ENCODE peak calls at places on chromosome 19, in four cellular contexts. J, O, U and V are unnamed samples.

GRCh38 chr19:347946-348861 is 3.6 kb upstream of the MIER2 start:
- DNase-seq in J (no peak), O (no peak), U (no peak), V (no peak)

GRCh38 chr19:53195265-53195879 is 2.2 kb upstream of the ZNF665 start:
- DNase-seq in J (peak; percentile 62), O (peak; percentile 57), U (peak; percentile 87), V (no peak)

GRCh38 chr19:11225815-11226214 is 13.6 kb upstream of the ANGPTL8 start:
- DNase-seq in J (no peak), O (no peak), U (no peak), V (no peak)

GRCh38 chr19:51724543-51724942 is 752 bp upstream of the HAS1 start:
- DNase-seq in J (no peak), O (peak; percentile 57), U (peak; percentile 77), V (no peak)

GRCh38 chr19:47657719-47658118 is 48.8 kb downstream of the BICRA start:
- DNase-seq in J (no peak), O (no peak), U (no peak), V (no peak)

GRCh38 chr19:45154064-45154827 is 6.5 kb downstream of the NKPD1 start:
- DNase-seq in J (peak; percentile 59), O (peak; percentile 41), U (peak; percentile 40), V (no peak)

GRCh38 chr19:17328517-17329060 is 6.1 kb downstream of the ANO8 start:
- DNase-seq in J (no peak), O (no peak), U (no peak), V (no peak)

GRCh38 chr19:53076984-53077383 is 26.2 kb downstream of the ZNF160 start:
- DNase-seq in J (no peak), O (peak; percentile 33), U (peak; percentile 40), V (no peak)

GRCh38 chr19:34134190-34135032 is 37.9 kb upstream of the LSM14A start:
- DNase-seq in J (no peak), O (peak; percentile 88), U (peak; percentile 74), V (peak; percentile 94)

GRCh38 chr19:47723573-47723923 is 10.3 kb downstream of the EHD2 start:
- DNase-seq in J (no peak), O (peak; percentile 69), U (peak; percentile 89), V (peak; percentile 89)

DNA sequence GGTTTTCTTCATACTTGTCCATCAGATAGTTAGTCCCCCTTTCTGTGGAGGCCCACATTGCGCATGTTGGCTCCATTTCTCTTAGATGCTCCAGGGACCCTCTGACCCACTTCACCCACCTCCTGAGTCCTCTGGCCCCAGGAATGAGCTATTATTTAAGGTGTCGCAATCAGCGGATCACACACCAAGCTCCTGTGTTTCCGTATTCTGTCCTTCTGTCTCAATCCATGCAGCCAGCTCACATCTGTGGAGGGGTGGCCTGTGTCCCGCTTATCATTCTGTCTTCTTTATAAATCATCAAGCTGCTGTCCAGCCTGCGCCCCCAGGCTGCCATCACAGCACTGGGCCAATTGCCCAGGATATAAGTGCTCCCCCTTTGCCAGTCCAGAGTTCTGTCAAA is 4.7 kb downstream of the ZNF230 start:
- DNase-seq in J (no peak), O (no peak), U (no peak), V (no peak)
- TF ChIP-seq CTCF in J (no peak), O (no peak), U (no peak), V (no peak)

GRCh38 chr19:3606174-3606689 is 443 bp downstream of the TBXA2R start:
- DNase-seq in J (no peak), O (no peak), U (no peak), V (peak; percentile 85)

GRCh38 chr19:3608750-3609322 is 2.2 kb upstream of the TBXA2R start:
- DNase-seq in J (no peak), O (no peak), U (no peak), V (peak; percentile 60)

GRCh38 chr19:3608079-3608641 is 1.5 kb upstream of the TBXA2R start:
- DNase-seq in J (no peak), O (no peak), U (no peak), V (no peak)

GRCh38 chr19:3606690-3607289 is at the start of gene TBXA2R:
- DNase-seq in J (no peak), O (peak; percentile 84), U (peak; percentile 44), V (peak; percentile 91)

DNA sequence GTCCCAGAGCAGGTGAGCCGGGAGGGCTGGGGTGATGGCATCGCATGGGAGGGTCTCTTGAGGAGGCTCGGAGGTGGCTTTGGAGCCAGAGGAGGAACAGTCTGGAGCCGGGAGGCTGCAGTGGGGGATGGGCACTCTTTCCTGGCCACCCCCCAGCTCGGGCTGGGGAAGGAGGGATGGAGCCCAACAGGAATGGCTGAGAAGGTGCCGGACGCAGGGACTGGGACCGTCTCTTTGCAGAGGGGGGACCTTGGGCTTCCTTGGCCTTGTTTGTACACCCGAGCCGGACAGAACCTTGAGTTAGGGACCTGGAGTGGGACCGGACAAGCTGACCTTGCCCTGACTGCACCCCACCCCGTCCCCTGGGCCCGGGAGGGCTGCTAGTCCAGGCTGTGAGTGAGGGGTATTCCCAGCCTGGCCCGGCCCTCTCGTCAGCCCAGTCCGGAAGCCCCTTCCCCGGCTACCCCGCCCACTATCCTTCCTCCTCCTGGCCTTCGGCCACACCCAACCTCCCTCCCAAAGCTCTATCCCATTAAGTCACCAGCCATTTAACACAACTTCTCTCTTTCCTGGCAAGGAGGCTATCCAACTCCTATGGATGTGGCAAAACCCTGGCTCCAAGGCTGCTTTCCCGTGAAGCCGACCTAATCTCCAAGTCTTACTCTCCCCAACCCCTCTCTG is 863 bp upstream of the TBXA2R start:
- DNase-seq in J (no peak), O (peak; percentile 64), U (no peak), V (peak; percentile 53)
- H3K4me3 ChIP-seq in J (peak overlapping the region; percentile 46), O (peak overlapping the region; percentile 62), U (no peak overlapping the region), V (peak overlapping the region; percentile 40)

DNA sequence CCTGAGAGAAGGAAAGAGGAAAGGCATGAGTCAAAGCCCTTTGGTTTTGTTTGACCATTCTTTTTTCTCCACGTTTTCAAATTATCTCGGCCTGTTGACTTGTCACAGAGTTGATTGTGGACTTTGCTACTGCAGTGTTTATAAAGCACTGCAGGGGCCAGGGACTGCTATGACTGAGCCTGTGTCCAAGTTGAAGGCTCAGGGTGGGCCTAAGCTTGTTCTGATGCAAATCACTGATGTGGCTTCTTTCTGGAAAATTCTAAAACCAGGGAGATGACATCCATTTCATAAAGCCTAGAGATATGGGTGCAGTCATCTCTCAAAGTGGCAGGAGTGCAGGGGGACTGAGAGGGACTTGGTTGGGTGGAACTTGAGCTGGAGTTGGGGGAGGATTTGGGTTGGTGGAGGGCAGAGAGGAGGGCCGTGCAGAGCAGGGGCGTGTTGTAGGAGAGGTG is 1.2 kb upstream of the CXCL17 start:
- DNase-seq in J (no peak), O (no peak), U (no peak), V (no peak)
- TF ChIP-seq CTCF in J (no peak), O (no peak), U (no peak), V (no peak)

DNA sequence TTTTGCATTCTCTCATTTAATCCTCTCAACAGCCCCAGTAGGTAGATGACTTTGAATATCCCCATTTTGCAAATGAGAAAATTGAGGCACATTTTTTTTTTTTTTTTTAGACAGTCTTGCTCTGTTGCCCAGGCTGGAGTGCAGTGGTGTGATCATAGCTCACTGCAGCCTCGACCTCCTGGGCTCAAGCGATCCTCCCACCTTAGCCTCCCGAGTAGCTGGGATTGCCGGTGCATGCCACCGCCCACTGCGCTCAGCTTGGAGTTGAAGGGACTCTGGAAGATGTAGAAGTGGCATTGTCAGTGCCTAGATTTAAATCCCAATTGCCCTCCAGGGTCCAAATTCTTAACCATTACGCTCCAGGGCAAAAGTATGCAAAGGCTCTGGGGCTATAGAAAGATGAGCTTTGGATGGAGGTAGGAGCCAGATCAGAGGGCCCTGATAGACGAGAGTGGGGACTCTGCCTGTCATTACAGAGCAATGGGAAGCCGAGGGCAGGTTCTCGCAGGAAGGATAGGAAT is 813 bp upstream of the MCOLN1 start:
- DNase-seq in J (no peak), O (no peak), U (no peak), V (no peak)
- H3K4me3 ChIP-seq in J (peak overlapping the region; percentile 79), O (peak overlapping the region; percentile 88), U (peak overlapping the region; percentile 66), V (peak overlapping the region; percentile 92)

DNA sequence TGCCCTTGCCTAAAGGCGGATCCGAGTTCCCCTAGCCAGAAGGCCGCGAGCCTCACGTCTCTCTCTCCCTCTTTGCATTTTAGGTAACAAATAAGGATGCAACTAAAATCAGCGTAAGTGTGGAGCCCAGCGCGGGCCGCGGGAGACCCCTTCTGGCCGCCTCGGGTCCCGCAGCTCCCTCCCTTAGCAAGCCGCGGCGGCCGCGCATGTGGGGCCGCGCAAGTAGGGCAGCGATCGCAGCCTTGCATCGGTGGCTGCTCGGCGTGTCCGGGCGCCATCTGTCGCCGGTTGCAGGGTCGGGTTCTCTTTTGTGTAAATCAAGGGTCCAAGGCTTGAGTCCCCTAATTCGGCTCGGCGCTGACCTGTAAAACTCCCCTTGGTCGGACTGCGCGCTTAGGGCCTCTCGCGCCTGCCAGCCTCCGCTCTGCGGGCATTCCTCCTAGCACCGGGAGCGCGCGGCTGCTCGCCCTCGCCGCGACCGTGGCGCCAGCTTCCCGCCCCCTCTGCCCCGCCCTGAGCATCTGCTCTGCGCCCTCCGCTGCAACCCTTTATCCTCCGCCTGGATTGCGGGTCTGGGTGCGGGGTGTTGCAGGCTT is 2.7 kb downstream of the VSTM2B start:
- DNase-seq in J (peak; percentile 5), O (peak; percentile 44), U (peak; percentile 50), V (peak; percentile 35)
- TF ChIP-seq CTCF in J (peak; percentile 84), O (peak; percentile 55), U (peak; percentile 40), V (peak; percentile 54)

GRCh38 chr19:46620267-46620666 is 4.6 kb downstream of the PTGIR start:
- DNase-seq in J (no peak), O (no peak), U (no peak), V (no peak)

GRCh38 chr19:46623915-46624502 is 880 bp downstream of the PTGIR start:
- DNase-seq in J (no peak), O (no peak), U (no peak), V (peak; percentile 63)

GRCh38 chr19:46620716-46621115 is 4.2 kb downstream of the PTGIR start:
- DNase-seq in J (no peak), O (no peak), U (no peak), V (no peak)

GRCh38 chr19:46622118-46622446 is 2.8 kb downstream of the PTGIR start:
- DNase-seq in J (no peak), O (peak; percentile 7), U (no peak), V (peak; percentile 55)

DNA sequence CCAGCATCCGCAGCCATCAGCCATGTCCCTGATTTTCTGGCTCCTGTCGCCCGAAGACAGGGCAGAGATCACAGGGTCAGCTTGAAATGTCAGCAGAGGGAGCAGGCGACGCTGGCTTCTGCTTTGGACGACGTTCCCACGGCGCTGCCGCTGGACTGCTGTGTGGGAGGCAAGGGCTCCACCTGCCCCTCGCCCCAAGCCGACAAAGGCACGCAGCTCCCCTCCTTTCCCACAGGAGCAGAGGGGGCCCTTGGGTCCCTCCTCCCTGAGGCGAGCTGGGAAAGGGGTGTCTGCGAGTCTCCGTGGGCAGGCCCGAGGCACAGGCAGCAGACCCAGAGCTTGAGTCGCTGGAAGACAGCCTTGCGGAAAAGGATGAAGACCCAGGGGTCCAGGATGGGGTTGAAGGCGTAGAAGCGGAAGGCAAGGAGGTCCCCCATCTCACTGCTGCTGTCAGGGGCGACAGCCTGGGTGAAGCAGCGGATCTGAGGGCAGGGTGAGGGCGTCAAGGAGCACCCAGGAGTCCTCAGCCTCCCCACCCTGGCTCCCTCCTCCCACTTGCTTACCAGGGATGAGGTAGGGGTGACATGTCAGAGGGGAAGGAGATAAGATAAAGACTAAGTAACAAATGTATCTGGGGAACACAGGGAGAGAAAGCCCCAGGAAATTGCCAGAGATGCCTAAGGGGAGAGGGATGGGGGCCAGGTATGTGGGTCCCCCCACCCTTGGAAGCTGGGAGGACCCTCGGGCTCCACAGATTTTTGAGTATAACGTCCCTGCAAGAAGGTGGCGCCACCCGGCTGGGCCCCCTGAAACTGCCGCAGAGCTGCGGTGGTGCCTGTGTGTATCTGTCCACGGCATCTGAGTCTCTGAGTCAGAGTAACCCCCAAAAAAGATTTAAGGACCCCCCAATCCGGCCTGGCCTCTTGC is 3.4 kb downstream of the PTGIR start:
- DNase-seq in J (no peak), O (no peak), U (no peak), V (no peak)
- H3K4me3 ChIP-seq in J (no peak overlapping the region), O (peak overlapping the region; percentile 36), U (no peak overlapping the region), V (peak overlapping the region; percentile 37)